ENCODE peak calls at places on chromosomes 12 and 14, in five cellular contexts. X is heart left ventricle, O is lung, T is AG04450, C is pancreas. H is an unnamed sample.

GRCh38 chr14:50816419-50817047 is 14.4 kb downstream of the NIN start:
- DNase-seq in X (peak), O (no peak), T (no peak), C (no peak), H (no peak)

GRCh38 chr12:101474248-101474647 is 888 bp upstream of the SPIC start:
- DNase-seq in X (no peak), O (no peak), T (no peak), C (no peak), H (no peak)

GRCh38 chr12:26452511-26452910 is 257.1 kb downstream of the SSPN start:
- DNase-seq in X (no peak), O (no peak), T (no peak), C (no peak), H (no peak)

GRCh38 chr12:116693259-116694227 is 44.3 kb downstream of the SPRING1 start:
- DNase-seq in X (peak), O (no peak), T (no peak), C (no peak), H (no peak)

GRCh38 chr14:102993523-102993922 is 63.8 kb downstream of the CDC42BPB start:
- DNase-seq in X (no peak), O (peak), T (no peak), C (no peak), H (no peak)

GRCh38 chr12:17503742-17504141 is 586.3 kb downstream of the RERGL start:
- DNase-seq in X (no peak), O (no peak), T (no peak), C (no peak), H (no peak)

GRCh38 chr14:95227279-95227860 is 70.0 kb upstream of the DICER1 start:
- DNase-seq in X (no peak), O (no peak), T (no peak), C (peak), H (no peak)

GRCh38 chr12:102484017-102484731 is 3.8 kb upstream of the IGF1 start:
- DNase-seq in X (peak), O (peak), T (no peak), C (peak), H (peak)

GRCh38 chr12:126224032-126224431 is 1158.8 kb downstream of the AACS start:
- DNase-seq in X (no peak), O (no peak), T (no peak), C (no peak), H (no peak)

GRCh38 chr12:113860950-113861349 is 105.2 kb downstream of the RBM19 start:
- DNase-seq in X (no peak), O (no peak), T (peak), C (no peak), H (no peak)

GRCh38 chr14:73238941-73239340 is 1.6 kb downstream of the PAPLN start:
- DNase-seq in X (no peak), O (no peak), T (no peak), C (no peak), H (no peak)

GRCh38 chr12:103208006-103208405 is 250.5 kb downstream of the ASCL1 start:
- DNase-seq in X (no peak), O (no peak), T (no peak), C (no peak), H (no peak)

GRCh38 chr14:87142568-87143211 is 850.3 kb downstream of the GALC start:
- DNase-seq in X (no peak), O (no peak), T (no peak), C (no peak), H (no peak)

GRCh38 chr14:106442857-106443256 is 916.5 kb downstream of the TMEM121 start:
- DNase-seq in X (no peak), O (no peak), T (no peak), C (no peak), H (peak)

GRCh38 chr12:113900711-113901110 is 65.4 kb downstream of the RBM19 start:
- DNase-seq in X (no peak), O (no peak), T (no peak), C (no peak), H (no peak)

GRCh38 chr12:24084800-24085199 is 135.3 kb upstream of the SOX5 start:
- DNase-seq in X (no peak), O (no peak), T (no peak), C (no peak), H (no peak)

GRCh38 chr14:57578427-57579220 is 85.0 kb upstream of the CCDC198 start:
- DNase-seq in X (no peak), O (no peak), T (no peak), C (no peak), H (no peak)

GRCh38 chr12:82527165-82527780 is 159.4 kb upstream of the TMTC2 start:
- DNase-seq in X (no peak), O (no peak), T (peak), C (no peak), H (no peak)

GRCh38 chr14:95255487-95255886 is 64.2 kb downstream of the CLMN start:
- DNase-seq in X (peak), O (peak), T (no peak), C (no peak), H (no peak)

GRCh38 chr14:53042480-53042879 is 91.6 kb upstream of the FERMT2 start:
- DNase-seq in X (no peak), O (no peak), T (no peak), C (no peak), H (no peak)

GRCh38 chr14:59281613-59282012 is 93.1 kb downstream of the DAAM1 start:
- DNase-seq in X (no peak), O (no peak), T (no peak), C (no peak), H (no peak)

GRCh38 chr12:112537710-112538396 is 119.1 kb downstream of the PTPN11 start:
- DNase-seq in X (no peak), O (peak), T (no peak), C (no peak), H (no peak)

GRCh38 chr14:105899071-105899641 is 372.8 kb downstream of the TMEM121 start:
- DNase-seq in X (peak), O (no peak), T (no peak), C (no peak), H (no peak)

GRCh38 chr12:7497661-7498060 is 5.9 kb downstream of the CD163 start:
- DNase-seq in X (no peak), O (no peak), T (no peak), C (no peak), H (no peak)

GRCh38 chr14:70871863-70872677 is 35.2 kb upstream of the PCNX1 start:
- DNase-seq in X (no peak), O (no peak), T (no peak), C (no peak), H (no peak)

GRCh38 chr12:114412307-114412706 is 6.4 kb upstream of the TBX5 start:
- DNase-seq in X (no peak), O (no peak), T (no peak), C (no peak), H (no peak)

GRCh38 chr12:80607361-80608135 is 99.9 kb upstream of the MYF6 start:
- DNase-seq in X (no peak), O (no peak), T (no peak), C (no peak), H (no peak)

GRCh38 chr12:27940756-27941402 is 31.7 kb downstream of the PTHLH start:
- DNase-seq in X (peak), O (peak), T (peak), C (peak), H (peak)

GRCh38 chr14:67331368-67332125 is 28.1 kb downstream of the ATP6V1D start:
- DNase-seq in X (no peak), O (no peak), T (no peak), C (no peak), H (no peak)

GRCh38 chr14:21874167-21874566 is 200.5 kb upstream of the OR4E1 start:
- DNase-seq in X (no peak), O (no peak), T (no peak), C (no peak), H (no peak)

GRCh38 chr12:50263832-50264231 is 19.5 kb downstream of the LIMA1 start:
- DNase-seq in X (no peak), O (no peak), T (no peak), C (no peak), H (no peak)

GRCh38 chr12:50268482-50268881 is 14.8 kb downstream of the LIMA1 start:
- DNase-seq in X (no peak), O (no peak), T (no peak), C (no peak), H (no peak)

GRCh38 chr12:50271724-50272247 is 11.5 kb downstream of the LIMA1 start:
- DNase-seq in X (no peak), O (no peak), T (no peak), C (no peak), H (no peak)

GRCh38 chr12:50261654-50262053 is 21.7 kb downstream of the LIMA1 start:
- DNase-seq in X (no peak), O (no peak), T (no peak), C (no peak), H (no peak)

GRCh38 chr12:50265770-50266524 is 17.4 kb downstream of the LIMA1 start:
- DNase-seq in X (no peak), O (no peak), T (no peak), C (no peak), H (no peak)
- H3K27ac ChIP-seq in X (no peak), O (no peak), T (no peak), C (no peak), H (no peak)

DNA sequence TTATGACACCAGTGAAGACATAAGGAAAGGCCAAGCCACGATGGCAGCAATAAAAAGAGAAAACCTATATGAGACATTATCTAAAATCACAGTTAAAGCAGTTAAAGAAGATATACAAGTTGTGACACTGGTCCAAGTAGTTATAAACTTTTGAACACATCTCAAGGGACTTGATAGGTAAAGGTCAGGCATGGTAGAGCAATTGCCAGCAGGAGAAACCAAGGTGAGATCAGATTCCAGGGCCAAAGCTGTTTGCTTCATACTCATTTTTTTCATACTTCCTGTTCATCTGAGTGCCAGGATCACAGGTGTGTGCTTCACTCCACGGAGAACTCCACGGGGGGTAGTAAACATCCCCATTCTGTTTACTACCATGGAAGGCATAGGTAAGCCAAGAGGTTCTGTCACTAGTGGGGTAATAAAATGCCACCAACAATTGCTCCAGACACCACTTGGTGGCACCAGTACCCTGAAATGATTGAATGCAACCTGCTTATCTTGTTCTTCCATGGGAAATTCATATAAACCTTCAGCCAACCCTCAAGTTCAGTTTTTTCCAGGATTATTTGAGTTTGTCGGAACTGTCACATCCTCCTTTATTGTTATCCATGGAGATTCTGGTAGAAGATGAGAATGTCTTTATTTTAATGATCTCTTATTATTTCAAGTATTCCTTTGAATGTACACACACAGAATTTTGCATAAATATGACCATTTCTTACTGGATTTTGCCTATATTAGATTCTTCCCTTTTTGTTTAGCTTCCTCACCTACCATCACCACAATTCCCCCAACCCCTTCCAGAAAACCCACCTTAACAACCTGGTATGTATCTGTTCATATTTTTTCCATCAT is 59.2 kb upstream of the TSPAN8 start:
- DNase-seq in X (no peak), O (no peak), T (no peak), C (no peak), H (no peak)
- TF ChIP-seq CTCF in X (no peak), O (no peak), T (peak), C (peak), H (peak)

GRCh38 chr14:56339855-56340701 is 221.9 kb downstream of the PELI2 start:
- DNase-seq in X (peak), O (peak), T (peak), C (peak), H (peak)

GRCh38 chr14:56340921-56341320 is 222.7 kb downstream of the PELI2 start:
- DNase-seq in X (no peak), O (no peak), T (no peak), C (no peak), H (no peak)

GRCh38 chr14:56338674-56339073 is 220.5 kb downstream of the PELI2 start:
- DNase-seq in X (no peak), O (no peak), T (no peak), C (no peak), H (no peak)

GRCh38 chr14:56341766-56342418 is 223.7 kb downstream of the PELI2 start:
- DNase-seq in X (no peak), O (no peak), T (peak), C (no peak), H (no peak)

GRCh38 chr14:56342419-56342901 is 224.2 kb downstream of the PELI2 start:
- DNase-seq in X (no peak), O (no peak), T (no peak), C (no peak), H (no peak)
- H3K27ac ChIP-seq in X (peak), O (peak), T (peak), C (no peak), H (no peak)

DNA sequence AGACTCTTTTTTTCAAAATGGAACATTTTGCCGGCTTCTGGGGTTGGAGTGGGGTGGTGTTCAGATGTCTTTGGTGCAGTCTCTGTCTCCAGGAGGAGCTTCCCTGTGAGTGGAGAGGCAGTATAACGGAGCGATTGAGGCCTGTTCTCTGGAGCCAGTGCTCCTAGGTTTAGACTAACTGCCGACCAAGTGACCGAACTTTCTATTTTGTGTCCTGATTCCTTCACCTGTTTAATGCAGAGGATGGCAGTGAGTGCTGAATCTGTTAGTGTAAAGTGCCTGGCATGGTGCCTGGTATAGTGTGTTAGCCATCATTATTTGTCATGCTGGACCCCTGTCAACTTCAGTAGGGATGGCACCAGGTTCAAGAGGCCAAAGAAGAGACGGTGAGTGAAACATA is 117.9 kb downstream of the ADCK1 start:
- DNase-seq in X (no peak), O (no peak), T (no peak), C (no peak), H (no peak)
- TF ChIP-seq CTCF in X (no peak), O (no peak), T (no peak), C (no peak), H (no peak)

DNA sequence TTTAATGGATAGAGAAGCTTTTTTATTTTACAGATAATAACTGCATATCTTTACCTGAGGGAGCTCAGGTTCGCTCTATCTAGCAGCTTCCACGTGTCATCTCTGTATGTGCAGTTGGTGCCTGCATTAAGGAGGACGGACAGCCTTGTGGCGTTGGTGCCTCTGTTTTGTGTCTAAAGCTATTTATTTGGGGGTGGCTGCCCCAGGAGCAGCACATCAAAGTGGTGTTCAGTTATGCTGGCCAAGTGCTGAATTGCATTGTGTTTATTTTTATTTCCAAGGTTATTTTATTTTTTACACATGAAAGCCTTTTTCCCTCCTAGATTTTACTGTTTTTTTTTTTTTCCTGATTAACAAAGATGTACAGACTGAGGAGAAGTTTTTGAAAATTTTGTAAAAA is 59.7 kb downstream of the RASSF3 start:
- DNase-seq in X (no peak), O (no peak), T (no peak), C (no peak), H (no peak)
- H3K27ac ChIP-seq in X (peak), O (peak), T (no peak), C (no peak), H (peak)

GRCh38 chr12:75641031-75641780 is 129.8 kb upstream of the KRR1 start:
- DNase-seq in X (no peak), O (no peak), T (peak), C (no peak), H (no peak)

GRCh38 chr12:75642226-75642625 is 130.8 kb upstream of the KRR1 start:
- DNase-seq in X (no peak), O (no peak), T (no peak), C (no peak), H (no peak)

GRCh38 chr12:75635606-75636444 is 124.4 kb upstream of the KRR1 start:
- DNase-seq in X (no peak), O (no peak), T (peak), C (no peak), H (no peak)

GRCh38 chr12:75636607-75637006 is 125.2 kb upstream of the KRR1 start:
- DNase-seq in X (no peak), O (no peak), T (no peak), C (no peak), H (no peak)

DNA sequence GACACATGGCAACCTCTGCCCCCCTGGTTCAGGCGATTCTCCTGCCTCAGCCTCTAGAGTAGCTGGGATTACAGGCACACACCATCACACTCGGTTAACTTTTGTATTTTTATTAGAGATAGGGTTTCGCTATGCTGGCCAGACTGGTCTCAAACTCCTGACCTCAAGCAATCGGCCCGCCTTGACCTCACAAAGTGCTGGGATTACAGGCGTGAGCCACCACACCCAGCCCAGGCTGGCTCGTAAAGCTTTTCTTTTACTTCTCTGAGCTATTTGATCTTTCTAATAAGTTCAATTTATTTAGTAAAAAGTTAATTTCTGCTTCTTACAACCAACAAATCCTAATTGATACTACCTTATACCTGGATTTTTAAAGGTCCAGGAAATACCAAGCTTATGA is 127.4 kb upstream of the KRR1 start:
- DNase-seq in X (no peak), O (no peak), T (no peak), C (no peak), H (no peak)
- TF ChIP-seq CTCF in X (no peak), O (no peak), T (no peak), C (no peak), H (no peak)

GRCh38 chr12:91143241-91143640 is 31.9 kb upstream of the LUM start:
- DNase-seq in X (no peak), O (no peak), T (no peak), C (no peak), H (no peak)
- H3K27ac ChIP-seq in X (peak), O (no peak), T (no peak), C (no peak), H (no peak)

DNA sequence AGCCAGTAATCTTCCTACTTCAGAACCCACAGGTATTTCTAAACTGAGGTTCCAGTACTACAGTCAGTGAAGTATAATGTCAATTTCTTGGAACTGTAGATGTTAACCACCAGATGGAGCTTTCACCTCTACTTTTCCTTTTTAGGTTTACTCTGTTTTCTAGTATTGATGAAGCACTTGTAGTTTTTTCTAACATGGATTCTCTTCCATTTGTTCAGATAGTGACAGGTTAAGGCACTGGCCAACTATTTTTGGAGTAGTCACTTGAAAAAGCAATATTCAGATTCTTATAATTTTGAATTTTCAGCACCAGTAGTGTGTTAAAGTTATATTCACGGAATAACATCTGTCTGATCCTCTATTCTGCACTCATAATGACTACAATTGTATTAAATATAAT is 4.6 kb upstream of the SEC23A start:
- DNase-seq in X (no peak), O (no peak), T (no peak), C (no peak), H (no peak)
- TF ChIP-seq CTCF in X (peak), O (no peak), T (peak), C (no peak), H (peak)

DNA sequence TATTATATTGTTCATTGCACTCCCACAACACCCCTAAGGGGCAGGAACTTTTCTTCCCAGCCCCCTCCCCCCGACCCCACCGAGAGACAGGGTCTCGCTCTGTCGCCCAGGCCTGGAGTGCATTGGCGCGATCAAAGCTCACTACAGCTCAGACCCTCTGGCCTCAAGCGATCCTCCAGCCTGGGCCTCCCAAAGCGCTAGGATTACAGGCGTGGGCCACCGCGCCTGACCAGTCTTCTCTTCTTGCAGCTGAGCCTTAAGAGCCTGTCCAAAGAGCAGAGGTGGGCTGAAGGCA is 310 bp upstream of the UNG start:
- DNase-seq in X (no peak), O (no peak), T (no peak), C (no peak), H (no peak)
- H3K27ac ChIP-seq in X (no peak), O (no peak), T (no peak), C (no peak), H (no peak)

GRCh38 chr12:14756331-14757143 is 46.7 kb downstream of the WBP11 start:
- DNase-seq in X (no peak), O (no peak), T (no peak), C (no peak), H (no peak)
- TF ChIP-seq CTCF in X (peak), O (no peak), T (peak), C (no peak), H (no peak)

H was measured in CD4-positive, alpha-beta T cell.